ENCODE peak calls at places on chromosomes 6 and 20, in six cellular contexts. One of them, this sample, is unnamed.

GRCh38 chr20:19944772-19945459 is 72.2 kb upstream of the NAA20 start:
- DNase-seq in HFFc6: peak
- DNase-seq in nephron progenitor cell: no peak
- DNase-seq in putamen: no peak
- DNase-seq in lung microvascular endothelial cell: no peak
- DNase-seq in effector CD4-positive, alpha-beta T cell: no peak
- DNase-seq in this sample: no peak

GRCh38 chr20:409697-410559 is 1.8 kb downstream of the RBCK1 start:
- DNase-seq in nephron progenitor cell: no peak
- DNase-seq in effector CD4-positive, alpha-beta T cell: no peak
- DNase-seq in lung microvascular endothelial cell: peak
- DNase-seq in HFFc6: no peak
- DNase-seq in putamen: no peak
- DNase-seq in this sample: no peak

GRCh38 chr20:57761413-57761734 is 51.6 kb upstream of the PMEPA1 start:
- DNase-seq in effector CD4-positive, alpha-beta T cell: no peak
- DNase-seq in putamen: peak
- DNase-seq in HFFc6: no peak
- DNase-seq in nephron progenitor cell: no peak
- DNase-seq in lung microvascular endothelial cell: no peak
- DNase-seq in this sample: no peak

GRCh38 chr20:32635764-32636163 is 38.0 kb downstream of the C20orf203 start:
- DNase-seq in nephron progenitor cell: no peak
- DNase-seq in lung microvascular endothelial cell: no peak
- DNase-seq in effector CD4-positive, alpha-beta T cell: no peak
- DNase-seq in HFFc6: no peak
- DNase-seq in putamen: no peak
- DNase-seq in this sample: no peak

GRCh38 chr6:33201147-33201545 is 479 bp downstream of the SLC39A7 start:
- DNase-seq in HFFc6: no peak
- DNase-seq in effector CD4-positive, alpha-beta T cell: no peak
- DNase-seq in lung microvascular endothelial cell: no peak
- DNase-seq in nephron progenitor cell: peak
- DNase-seq in putamen: no peak
- DNase-seq in this sample: no peak

GRCh38 chr6:106160189-106160588 is 74.1 kb downstream of the PRDM1 start:
- DNase-seq in lung microvascular endothelial cell: no peak
- DNase-seq in nephron progenitor cell: no peak
- DNase-seq in effector CD4-positive, alpha-beta T cell: no peak
- DNase-seq in putamen: no peak
- DNase-seq in HFFc6: no peak
- DNase-seq in this sample: no peak

GRCh38 chr6:56913276-56914138 is 41.4 kb upstream of the BEND6 start:
- DNase-seq in lung microvascular endothelial cell: no peak
- DNase-seq in HFFc6: no peak
- DNase-seq in effector CD4-positive, alpha-beta T cell: no peak
- DNase-seq in putamen: no peak
- DNase-seq in nephron progenitor cell: no peak
- DNase-seq in this sample: no peak

GRCh38 chr6:156767603-156768467 is 9.3 kb upstream of the ARID1B start:
- DNase-seq in effector CD4-positive, alpha-beta T cell: no peak
- DNase-seq in putamen: no peak
- DNase-seq in HFFc6: no peak
- DNase-seq in nephron progenitor cell: no peak
- DNase-seq in lung microvascular endothelial cell: no peak
- DNase-seq in this sample: no peak

GRCh38 chr20:8432435-8433148 is 300.5 kb downstream of the PLCB1 start:
- DNase-seq in putamen: no peak
- DNase-seq in lung microvascular endothelial cell: peak
- DNase-seq in HFFc6: no peak
- DNase-seq in nephron progenitor cell: peak
- DNase-seq in effector CD4-positive, alpha-beta T cell: no peak
- DNase-seq in this sample: no peak

GRCh38 chr6:42141603-42142117 is 760 bp downstream of the C6orf132 start:
- DNase-seq in putamen: no peak
- DNase-seq in HFFc6: no peak
- DNase-seq in nephron progenitor cell: no peak
- DNase-seq in effector CD4-positive, alpha-beta T cell: no peak
- DNase-seq in lung microvascular endothelial cell: no peak
- DNase-seq in this sample: no peak

GRCh38 chr6:154298297-154298696 is 58.3 kb downstream of the IPCEF1 start:
- DNase-seq in nephron progenitor cell: no peak
- DNase-seq in lung microvascular endothelial cell: no peak
- DNase-seq in HFFc6: peak
- DNase-seq in effector CD4-positive, alpha-beta T cell: no peak
- DNase-seq in putamen: peak
- DNase-seq in this sample: no peak

GRCh38 chr6:43610431-43610830 is 18.6 kb downstream of the GTPBP2 start:
- DNase-seq in HFFc6: no peak
- DNase-seq in nephron progenitor cell: no peak
- DNase-seq in effector CD4-positive, alpha-beta T cell: no peak
- DNase-seq in putamen: no peak
- DNase-seq in lung microvascular endothelial cell: no peak
- DNase-seq in this sample: no peak

GRCh38 chr20:39004508-39004907 is 42.4 kb downstream of the DHX35 start:
- DNase-seq in putamen: no peak
- DNase-seq in effector CD4-positive, alpha-beta T cell: peak
- DNase-seq in nephron progenitor cell: no peak
- DNase-seq in lung microvascular endothelial cell: no peak
- DNase-seq in HFFc6: no peak
- DNase-seq in this sample: no peak

GRCh38 chr20:51712501-51713212 is 55.5 kb downstream of the ATP9A start:
- DNase-seq in HFFc6: peak
- DNase-seq in lung microvascular endothelial cell: peak
- DNase-seq in putamen: no peak
- DNase-seq in nephron progenitor cell: peak
- DNase-seq in effector CD4-positive, alpha-beta T cell: no peak
- DNase-seq in this sample: no peak

GRCh38 chr6:32857156-32857891 is 3.3 kb downstream of the PSMB9 start:
- DNase-seq in nephron progenitor cell: no peak
- DNase-seq in lung microvascular endothelial cell: no peak
- DNase-seq in HFFc6: no peak
- DNase-seq in effector CD4-positive, alpha-beta T cell: no peak
- DNase-seq in putamen: no peak
- DNase-seq in this sample: no peak

GRCh38 chr20:8082999-8083398 is 49.1 kb upstream of the PLCB1 start:
- DNase-seq in nephron progenitor cell: no peak
- DNase-seq in effector CD4-positive, alpha-beta T cell: no peak
- DNase-seq in HFFc6: no peak
- DNase-seq in putamen: no peak
- DNase-seq in lung microvascular endothelial cell: no peak
- DNase-seq in this sample: no peak

GRCh38 chr20:58647162-58647813 is 3.8 kb upstream of the STX16 start:
- DNase-seq in lung microvascular endothelial cell: no peak
- DNase-seq in putamen: no peak
- DNase-seq in HFFc6: no peak
- DNase-seq in effector CD4-positive, alpha-beta T cell: no peak
- DNase-seq in nephron progenitor cell: no peak
- DNase-seq in this sample: no peak

GRCh38 chr6:28587011-28587745 is 61.5 kb downstream of the GPX5 start:
- DNase-seq in lung microvascular endothelial cell: no peak
- DNase-seq in putamen: peak
- DNase-seq in nephron progenitor cell: peak
- DNase-seq in HFFc6: peak
- DNase-seq in effector CD4-positive, alpha-beta T cell: peak
- DNase-seq in this sample: no peak

GRCh38 chr20:11882651-11883050 is 35.0 kb upstream of the BTBD3 start:
- DNase-seq in effector CD4-positive, alpha-beta T cell: no peak
- DNase-seq in HFFc6: no peak
- DNase-seq in nephron progenitor cell: no peak
- DNase-seq in lung microvascular endothelial cell: no peak
- DNase-seq in putamen: no peak
- DNase-seq in this sample: no peak

GRCh38 chr6:158475344-158476302 is 84.3 kb upstream of the TMEM181 start:
- DNase-seq in HFFc6: peak
- DNase-seq in putamen: peak
- DNase-seq in lung microvascular endothelial cell: no peak
- DNase-seq in effector CD4-positive, alpha-beta T cell: no peak
- DNase-seq in nephron progenitor cell: no peak
- DNase-seq in this sample: no peak

GRCh38 chr6:75934643-75935472 is 137.6 kb downstream of the IMPG1 start:
- DNase-seq in putamen: peak
- DNase-seq in lung microvascular endothelial cell: peak
- DNase-seq in HFFc6: peak
- DNase-seq in effector CD4-positive, alpha-beta T cell: no peak
- DNase-seq in nephron progenitor cell: peak
- DNase-seq in this sample: no peak

GRCh38 chr20:23639490-23639958 is 1.8 kb upstream of the CST3 start:
- DNase-seq in putamen: no peak
- DNase-seq in effector CD4-positive, alpha-beta T cell: no peak
- DNase-seq in HFFc6: no peak
- DNase-seq in nephron progenitor cell: no peak
- DNase-seq in lung microvascular endothelial cell: no peak
- DNase-seq in this sample: no peak

GRCh38 chr6:53721766-53722165 is 56.2 kb upstream of the KLHL31 start:
- DNase-seq in lung microvascular endothelial cell: no peak
- DNase-seq in effector CD4-positive, alpha-beta T cell: no peak
- DNase-seq in HFFc6: no peak
- DNase-seq in nephron progenitor cell: no peak
- DNase-seq in putamen: no peak
- DNase-seq in this sample: no peak

GRCh38 chr20:38617011-38617829 is 15.6 kb downstream of the ARHGAP40 start:
- DNase-seq in HFFc6: peak
- DNase-seq in lung microvascular endothelial cell: no peak
- DNase-seq in putamen: no peak
- DNase-seq in nephron progenitor cell: no peak
- DNase-seq in effector CD4-positive, alpha-beta T cell: no peak
- DNase-seq in this sample: no peak

GRCh38 chr6:19865178-19865577 is 28.0 kb downstream of the ID4 start:
- DNase-seq in nephron progenitor cell: no peak
- DNase-seq in putamen: no peak
- DNase-seq in effector CD4-positive, alpha-beta T cell: no peak
- DNase-seq in HFFc6: no peak
- DNase-seq in lung microvascular endothelial cell: no peak
- DNase-seq in this sample: no peak

GRCh38 chr6:52328721-52329120 is 33.2 kb upstream of the PAQR8 start:
- DNase-seq in effector CD4-positive, alpha-beta T cell: no peak
- DNase-seq in lung microvascular endothelial cell: no peak
- DNase-seq in HFFc6: no peak
- DNase-seq in nephron progenitor cell: no peak
- DNase-seq in putamen: no peak
- DNase-seq in this sample: no peak

GRCh38 chr6:138231399-138231886 is 13.2 kb upstream of the PBOV1 start:
- DNase-seq in nephron progenitor cell: no peak
- DNase-seq in HFFc6: no peak
- DNase-seq in lung microvascular endothelial cell: no peak
- DNase-seq in effector CD4-positive, alpha-beta T cell: no peak
- DNase-seq in putamen: no peak
- DNase-seq in this sample: no peak

GRCh38 chr20:2663364-2663886 is 591 bp downstream of the IDH3B start:
- DNase-seq in lung microvascular endothelial cell: no peak
- DNase-seq in HFFc6: no peak
- DNase-seq in putamen: no peak
- DNase-seq in effector CD4-positive, alpha-beta T cell: no peak
- DNase-seq in nephron progenitor cell: no peak
- DNase-seq in this sample: no peak

GRCh38 chr6:45801471-45802289 is 214.0 kb downstream of the CLIC5 start:
- DNase-seq in effector CD4-positive, alpha-beta T cell: no peak
- DNase-seq in HFFc6: no peak
- DNase-seq in nephron progenitor cell: no peak
- DNase-seq in lung microvascular endothelial cell: no peak
- DNase-seq in putamen: no peak
- DNase-seq in this sample: no peak

This sample was measured in esophagus squamous epithelium.